ENCODE peak calls at places on chromosomes 7 and 10, in four cellular contexts. L, K, I and P are unnamed samples.

GRCh38 chr7:90472805-90473540 is 3.5 kb downstream of the PTTG1IP2 start:
- DNase-seq in L (no peak), K (no peak), I (no peak), P (no peak)

GRCh38 chr10:71075066-71075758 is 137.2 kb upstream of the UNC5B start:
- DNase-seq in L (no peak), K (no peak), I (no peak), P (no peak)

GRCh38 chr10:118708571-118708970 is 46.2 kb downstream of the CACUL1 start:
- DNase-seq in L (no peak), K (no peak), I (no peak), P (no peak)

GRCh38 chr7:90763108-90763507 is 167.0 kb downstream of the CDK14 start:
- DNase-seq in L (no peak), K (no peak), I (no peak), P (no peak)

GRCh38 chr10:22434521-22434920 is 89.2 kb downstream of the SPAG6 start:
- DNase-seq in L (no peak), K (no peak), I (no peak), P (no peak)

GRCh38 chr10:79027147-79028055 is 41.4 kb upstream of the ZMIZ1 start:
- DNase-seq in L (no peak), K (no peak), I (no peak), P (no peak)

GRCh38 chr10:74797550-74797949 is 28.9 kb upstream of the KAT6B start:
- DNase-seq in L (no peak), K (no peak), I (no peak), P (no peak)

GRCh38 chr10:98314577-98315284 is 46.7 kb upstream of the LOXL4 start:
- DNase-seq in L (no peak), K (no peak), I (no peak), P (no peak)

GRCh38 chr10:109765838-109766237 is 157.5 kb downstream of the XPNPEP1 start:
- DNase-seq in L (no peak), K (no peak), I (no peak), P (no peak)

GRCh38 chr10:92697663-92698511 is 8.1 kb downstream of the HHEX start:
- DNase-seq in L (no peak), K (peak), I (no peak), P (no peak)

GRCh38 chr10:92696606-92697383 is 7.0 kb downstream of the HHEX start:
- DNase-seq in L (no peak), K (peak), I (no peak), P (no peak)

GRCh38 chr10:92693534-92693893 is 3.8 kb downstream of the HHEX start:
- DNase-seq in L (no peak), K (no peak), I (no peak), P (no peak)

GRCh38 chr10:92692697-92693533 is 3.2 kb downstream of the HHEX start:
- DNase-seq in L (no peak), K (no peak), I (no peak), P (no peak)

DNA sequence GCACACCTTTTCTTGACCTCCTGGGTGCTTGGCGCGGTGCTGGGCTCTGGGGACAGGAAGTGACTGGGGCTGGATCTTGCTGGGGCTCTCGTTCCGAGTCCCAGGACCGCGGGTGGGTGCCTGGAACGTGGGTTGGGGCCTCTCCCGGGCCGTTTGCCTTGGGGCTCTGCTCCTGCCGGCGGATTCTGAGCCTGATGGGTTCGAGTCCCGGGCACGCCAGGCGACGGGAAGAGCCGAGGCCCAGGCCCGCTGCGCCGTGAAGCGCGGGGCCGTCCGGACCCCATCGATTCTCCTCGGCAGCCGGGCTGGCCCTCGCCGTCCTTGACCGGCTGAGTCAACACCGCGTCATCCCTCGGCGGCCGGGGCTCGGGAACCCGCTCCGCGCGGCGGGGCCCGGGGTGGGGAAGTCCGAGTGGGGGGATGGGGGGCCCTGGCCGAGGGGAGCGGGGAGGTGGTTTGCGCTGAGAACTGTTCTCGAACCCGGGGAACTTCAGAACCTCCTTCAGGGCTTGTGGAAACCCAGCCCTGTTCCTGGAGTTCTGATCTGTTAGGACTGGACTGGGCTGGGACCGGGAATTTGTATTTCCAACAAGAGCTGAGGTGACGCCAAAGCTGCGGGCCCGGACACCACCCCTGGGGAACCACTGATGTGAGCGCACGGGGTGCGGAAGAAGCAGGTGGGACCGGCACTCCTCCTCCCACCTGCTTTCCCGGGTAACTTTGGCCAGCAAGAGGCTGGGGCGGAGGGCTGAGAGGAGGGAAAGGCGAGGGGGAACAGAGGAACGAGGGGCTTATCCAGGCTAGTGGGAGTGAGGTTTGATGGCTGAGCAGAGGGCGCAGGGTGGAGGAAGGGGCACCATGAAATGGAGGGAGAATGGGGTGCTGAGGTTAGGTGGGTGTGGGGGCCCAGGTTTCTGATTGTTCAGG is 6.2 kb downstream of the HHEX start:
- DNase-seq in L (no peak), K (no peak), I (no peak), P (no peak)
- H3K9ac ChIP-seq in L (no peak), K (peak), I (no peak), P (no peak)

DNA sequence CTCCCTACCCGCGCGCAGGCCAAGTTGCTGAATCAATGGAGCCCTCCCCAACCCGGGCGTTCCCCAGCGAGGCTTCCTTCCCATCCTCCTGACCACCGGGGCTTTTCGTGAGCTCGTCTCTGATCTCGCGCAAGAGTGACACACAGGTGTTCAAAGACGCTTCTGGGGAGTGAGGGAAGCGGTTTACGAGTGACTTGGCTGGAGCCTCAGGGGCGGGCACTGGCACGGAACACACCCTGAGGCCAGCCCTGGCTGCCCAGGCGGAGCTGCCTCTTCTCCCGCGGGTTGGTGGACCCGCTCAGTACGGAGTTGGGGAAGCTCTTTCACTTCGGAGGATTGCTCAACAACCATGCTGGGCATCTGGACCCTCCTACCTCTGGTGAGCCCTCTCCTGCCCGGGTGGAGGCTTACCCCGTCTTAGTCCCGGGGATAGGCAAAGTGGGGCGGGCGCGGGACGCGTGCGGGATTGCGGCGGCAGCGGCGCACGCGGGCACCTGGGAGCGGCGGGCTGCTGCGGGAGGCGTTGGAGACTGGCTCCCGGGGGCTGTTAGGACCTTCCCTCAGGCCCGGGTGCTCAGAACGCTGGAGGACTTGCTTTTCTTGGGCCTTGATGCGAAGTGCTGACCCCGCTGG is at the start of gene FAS:
- DNase-seq in L (peak), K (peak), I (peak), P (no peak)
- TF ChIP-seq POLR2AphosphoS5 in L (peak), K (no peak), I (peak), P (no peak)

GRCh38 chr10:5813091-5813340 is 218 bp downstream of the GDI2 start:
- DNase-seq in L (no peak), K (no peak), I (no peak), P (no peak)
- H3K4me3 ChIP-seq in L (peak), K (peak), I (peak), P (peak)

DNA sequence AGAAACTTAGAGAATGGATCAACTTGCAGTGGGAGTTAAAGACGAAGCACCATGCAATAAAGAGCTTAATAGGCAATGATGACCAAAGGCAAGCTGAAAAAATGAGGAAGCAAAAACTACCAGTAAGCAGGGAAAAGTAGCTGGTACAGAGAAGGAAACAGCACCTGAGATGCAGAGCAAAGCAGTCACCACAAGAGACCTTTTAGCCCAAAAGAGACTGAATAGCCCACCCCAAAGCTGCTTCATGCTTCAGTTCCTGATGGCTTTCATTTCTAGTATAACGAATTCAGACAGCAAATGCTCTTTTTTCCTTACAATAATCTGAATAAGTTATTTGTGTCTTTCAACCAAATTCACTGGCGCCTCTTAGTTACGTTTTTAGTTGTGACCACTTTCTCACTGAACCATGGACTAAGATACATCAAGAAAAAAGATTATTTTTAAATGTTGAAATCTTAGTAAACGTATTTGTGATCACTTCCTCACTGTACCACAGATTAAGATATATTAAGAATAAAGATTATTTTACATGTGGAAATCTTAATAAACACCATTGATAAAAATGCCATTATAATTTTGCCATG is 76.0 kb downstream of the USP6NL start:
- DNase-seq in L (no peak), K (no peak), I (no peak), P (no peak)
- H3K9ac ChIP-seq in L (no peak), K (no peak), I (no peak), P (no peak)

DNA sequence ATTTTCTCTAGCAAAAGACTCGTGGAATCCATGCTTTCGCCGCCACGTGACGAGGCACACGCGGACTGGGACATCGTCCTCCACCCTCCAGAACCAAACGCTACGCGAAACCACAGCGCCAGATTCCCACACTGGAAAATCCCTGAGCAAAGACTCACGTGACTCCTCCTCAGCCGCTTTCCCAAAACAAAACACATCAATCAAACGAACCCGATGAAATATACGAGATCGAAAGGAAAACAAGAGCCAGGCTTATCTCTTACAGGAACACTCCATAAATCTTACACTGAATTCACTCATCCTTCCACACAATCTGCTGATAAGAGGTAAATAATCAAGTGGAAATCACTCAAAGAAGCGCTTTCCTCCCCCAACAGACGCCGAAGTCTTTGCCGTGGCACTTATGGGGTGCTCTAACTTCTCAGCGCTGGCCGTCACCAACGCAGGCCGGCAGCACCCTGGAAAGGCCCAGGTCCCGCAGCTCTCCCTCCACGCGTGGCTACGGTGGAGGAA is 23.8 kb downstream of the DIP2C start:
- DNase-seq in L (no peak), K (no peak), I (no peak), P (no peak)
- TF ChIP-seq POLR2AphosphoS5 in L (no peak), K (no peak), I (no peak), P (no peak)

GRCh38 chr7:936131-937054 is 18.1 kb downstream of the ADAP1 start:
- DNase-seq in L (peak), K (no peak), I (peak), P (no peak)
- H3K4me3 ChIP-seq in L (peak), K (no peak), I (no peak), P (no peak)